ENCODE peak calls at places on chromosomes 5 and 9, in nine cellular contexts. I is activated naive CD4-positive, alpha-beta T cell treated with anti-CD3 and anti-CD28 coated beads, Interleukin-2, amount 50 U/mL, for 16 hours; H is stimulated activated CD4-positive, alpha-beta T cell treated with anti-CD3 and anti-CD28 coated beads, Interleukin-1b, Interleukin-23, amount 100 ng/mL, for 24 hours; M is GM04503; T is activated CD4-positive, alpha-beta T cell treated with anti-CD3 and anti-CD28 coated beads for 24 hours; L is NCI-H1694; A is central memory CD8-positive, alpha-beta T cell; Z is AG04449; N is right cardiac atrium. X is an unnamed sample.

GRCh38 chr9:98502976-98503325 is 205.8 kb downstream of the GABBR2 start:
- DNase-seq in I (no peak), H (no peak), M (peak), T (no peak), L (no peak), A (no peak), Z (peak), N (no peak), X (no peak)

GRCh38 chr5:97840643-97841042 is 657.6 kb upstream of the RIOK2 start:
- DNase-seq in I (no peak), H (no peak), M (no peak), T (no peak), L (no peak), A (no peak), Z (no peak), N (no peak), X (no peak)

GRCh38 chr5:59231221-59231931 is 648.5 kb downstream of the RAB3C start:
- DNase-seq in I (no peak), H (no peak), M (no peak), T (no peak), L (no peak), A (no peak), Z (no peak), N (no peak), X (no peak)

GRCh38 chr9:92100237-92100911 is 14.8 kb downstream of the SPTLC1 start:
- DNase-seq in I (no peak), H (no peak), M (peak), T (no peak), L (no peak), A (no peak), Z (no peak), N (no peak), X (no peak)

GRCh38 chr9:2417730-2418129 is 203.9 kb upstream of the VLDLR start:
- DNase-seq in I (no peak), H (no peak), M (no peak), T (no peak), L (no peak), A (no peak), Z (no peak), N (no peak), X (no peak)

GRCh38 chr9:120982851-120983250 is 56.3 kb upstream of the TRAF1 start:
- DNase-seq in I (no peak), H (no peak), M (peak), T (no peak), L (no peak), A (no peak), Z (no peak), N (no peak), X (no peak)

GRCh38 chr9:95246547-95246946 is 71.0 kb downstream of the FANCC start:
- DNase-seq in I (no peak), H (no peak), M (no peak), T (no peak), L (no peak), A (no peak), Z (no peak), N (no peak), X (no peak)

GRCh38 chr9:111926421-111926875 is 29.8 kb downstream of the UGCG start:
- DNase-seq in I (peak), H (no peak), M (no peak), T (no peak), L (no peak), A (peak), Z (peak), N (no peak), X (no peak)

GRCh38 chr5:2680979-2681378 is 70.5 kb downstream of the IRX2 start:
- DNase-seq in I (no peak), H (no peak), M (no peak), T (no peak), L (no peak), A (no peak), Z (no peak), N (no peak), X (no peak)

GRCh38 chr9:107363511-107364182 is 80.6 kb downstream of the RAD23B start:
- DNase-seq in I (no peak), H (no peak), M (no peak), T (no peak), L (no peak), A (no peak), Z (no peak), N (no peak), X (no peak)